ENCODE peak calls at places on chromosomes 13 and 19, in eight cellular contexts. K, Y, X, L, C, O, V and U are unnamed samples.

GRCh38 chr19:46299004-46299509 is 2.2 kb downstream of the HIF3A start:
- DNase-seq in L (peak), Y (peak), X (peak), O (no peak), C (peak), K (no peak), V (peak), U (no peak)

GRCh38 chr19:46478356-46478986 is 7.1 kb upstream of the PNMA8A start:
- DNase-seq in C (no peak), X (peak), K (peak), V (no peak), Y (no peak), L (no peak), O (peak), U (no peak)

GRCh38 chr19:15631817-15632216 is 8.9 kb upstream of the CYP4F3 start:
- DNase-seq in K (peak), C (no peak), L (no peak), V (peak), O (peak), Y (no peak), X (no peak), U (no peak)

GRCh38 chr19:42113641-42114348 is 18.5 kb downstream of the POU2F2 start:
- DNase-seq in K (no peak), C (peak), Y (no peak), V (no peak), O (no peak), X (no peak), L (no peak), U (peak)

GRCh38 chr13:113907637-113908617 is 44.1 kb upstream of the GAS6 start:
- DNase-seq in C (no peak), V (no peak), K (no peak), L (peak), O (no peak), X (no peak), Y (no peak), U (no peak)

GRCh38 chr19:44777715-44778347 is at the start of gene CBLC:
- DNase-seq in K (peak), V (peak), L (peak), X (no peak), Y (no peak), C (peak), O (no peak), U (peak)

GRCh38 chr13:42334329-42334706 is 62.4 kb downstream of the AKAP11 start:
- DNase-seq in Y (no peak), L (no peak), V (no peak), K (no peak), C (no peak), O (no peak), X (no peak), U (no peak)

GRCh38 chr19:19595171-19595701 is 23.3 kb downstream of the PBX4 start:
- DNase-seq in K (no peak), V (no peak), L (no peak), C (no peak), Y (no peak), X (no peak), O (no peak), U (no peak)

GRCh38 chr19:4488496-4488895 is 16.4 kb downstream of the HDGFL2 start:
- DNase-seq in O (no peak), V (no peak), X (no peak), Y (no peak), C (no peak), K (no peak), L (no peak), U (no peak)

GRCh38 chr13:114064516-114065140 is 67.8 kb downstream of the RASA3 start:
- DNase-seq in C (no peak), X (peak), V (no peak), O (no peak), Y (peak), L (no peak), K (no peak), U (no peak)

GRCh38 chr13:110343241-110343865 is 36.3 kb downstream of the COL4A2 start:
- DNase-seq in O (no peak), V (peak), L (no peak), Y (peak), X (no peak), C (peak), K (no peak), U (no peak)

GRCh38 chr19:2613507-2614295 is 88.8 kb downstream of the GNG7 start:
- DNase-seq in K (peak), C (no peak), L (no peak), V (no peak), X (no peak), Y (peak), O (peak), U (peak)

GRCh38 chr19:29663861-29664752 is 1.2 kb upstream of the PLEKHF1 start:
- DNase-seq in C (no peak), V (no peak), Y (peak), K (no peak), L (no peak), O (no peak), X (no peak), U (no peak)

GRCh38 chr13:40780822-40781401 is 8.5 kb upstream of the SLC25A15 start:
- DNase-seq in V (no peak), C (peak), O (no peak), X (no peak), K (no peak), L (no peak), Y (no peak), U (no peak)

GRCh38 chr13:43874512-43875092 is 4.9 kb downstream of the CCDC122 start:
- DNase-seq in O (no peak), C (no peak), X (no peak), V (no peak), K (no peak), Y (no peak), L (no peak), U (peak)

GRCh38 chr13:38674208-38674607 is 12.7 kb upstream of the FREM2 start:
- DNase-seq in K (no peak), C (no peak), X (no peak), L (no peak), V (no peak), Y (no peak), O (no peak), U (no peak)

GRCh38 chr19:57560049-57560491 is 407 bp upstream of the ZNF550 start:
- DNase-seq in Y (no peak), K (no peak), O (no peak), L (no peak), X (no peak), C (no peak), V (peak), U (no peak)

GRCh38 chr13:114339779-114340534 is 25.7 kb downstream of the CHAMP1 start:
- DNase-seq in C (peak), X (no peak), V (peak), L (no peak), O (peak), K (no peak), Y (peak), U (no peak)

GRCh38 chr13:36674337-36675212 is 755 bp downstream of the SERTM1 start:
- DNase-seq in Y (no peak), V (no peak), C (no peak), L (no peak), O (no peak), K (peak), X (no peak), U (no peak)

GRCh38 chr13:30735025-30735967 is at the start of gene ALOX5AP:
- DNase-seq in K (no peak), Y (no peak), C (no peak), X (no peak), O (peak), V (no peak), L (no peak), U (peak)

GRCh38 chr19:35868172-35868822 is at the start of gene APLP1:
- DNase-seq in C (no peak), Y (peak), X (peak), K (peak), O (peak), L (peak), V (peak), U (peak)

GRCh38 chr19:40116075-40116474 is 25.3 kb upstream of the ZNF780A start:
- DNase-seq in K (no peak), L (no peak), O (no peak), C (no peak), Y (no peak), X (no peak), V (no peak), U (no peak)
- TF ChIP-seq CTCF in K (no peak), L (no peak), O (no peak), C (no peak), Y (no peak), X (no peak), V (no peak), U (no peak)

GRCh38 chr19:11405846-11406643 is 13.1 kb downstream of the RGL3 start:
- DNase-seq in K (peak), X (no peak), C (no peak), L (no peak), V (no peak), Y (no peak), O (no peak), U (no peak)
- TF ChIP-seq CTCF in K (no peak), X (no peak), C (no peak), L (no peak), V (no peak), Y (peak), O (no peak), U (peak)

DNA sequence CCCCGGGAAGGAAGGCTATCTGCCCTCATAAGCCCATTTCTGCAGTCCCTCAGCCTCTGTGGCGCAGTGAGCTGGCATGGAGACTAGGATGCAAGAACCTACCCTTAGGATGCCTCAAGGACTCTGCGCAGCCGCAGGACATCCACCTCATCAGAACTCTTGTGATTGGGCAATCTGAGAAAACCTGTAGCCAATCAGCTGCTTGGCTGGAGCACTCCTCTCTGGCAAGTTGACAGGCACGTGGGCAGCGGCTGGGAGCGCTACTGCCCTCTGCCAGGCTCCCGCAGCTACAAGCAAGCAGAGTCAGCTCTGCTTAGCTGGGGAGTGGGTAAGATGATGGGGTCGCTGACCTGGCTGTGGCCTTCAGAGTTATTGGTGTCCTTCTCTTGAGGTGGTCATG is 1.5 kb upstream of the ECSIT start:
- DNase-seq in V (peak), C (peak), X (peak), O (no peak), Y (peak), L (no peak), K (peak), U (peak)
- TF ChIP-seq CTCF in V (no peak), C (peak), X (peak), O (no peak), Y (peak), L (no peak), K (no peak), U (no peak)

GRCh38 chr19:10228393-10228792 is 2.7 kb downstream of the S1PR2 start:
- DNase-seq in C (no peak), Y (no peak), L (no peak), O (no peak), K (no peak), X (no peak), V (no peak), U (no peak)

GRCh38 chr19:10231624-10232228 is 595 bp upstream of the S1PR2 start:
- DNase-seq in C (no peak), Y (no peak), L (no peak), K (no peak), X (no peak), O (no peak), V (no peak), U (no peak)

GRCh38 chr19:10230904-10231623 is at the start of gene S1PR2:
- DNase-seq in O (peak), C (peak), V (peak), Y (peak), K (peak), X (peak), L (peak), U (peak)

GRCh38 chr19:10228925-10229324 is 2.2 kb downstream of the S1PR2 start:
- DNase-seq in K (peak), X (no peak), C (no peak), L (no peak), Y (no peak), O (peak), V (no peak), U (peak)

GRCh38 chr19:10230155-10230903 is 802 bp downstream of the S1PR2 start:
- DNase-seq in Y (peak), K (peak), L (peak), O (peak), X (peak), V (peak), C (no peak), U (peak)
- TF ChIP-seq CTCF in Y (no peak), K (no peak), L (peak), O (no peak), X (no peak), V (no peak), C (no peak), U (no peak)